ENCODE peak calls at places on chromosome X, in six cellular contexts. C is ELR; R is cardiac fibroblast; A is stimulated activated CD4-positive, alpha-beta T cell treated with anti-CD3 and anti-CD28 coated beads, Interleukin-2, amount 100 ng/mL, for 24 hours; V is stimulated activated naive B cell treated with anti-CD40 and anti-IgM and Interleukin-4, amounts not matched to agents 10 μg/mL and 1 μg/mL and 100 μg/mL, for 72 hours; J is IMR-90. P is an unnamed sample.

GRCh38 chrX:101263766-101264165 is 27.4 kb downstream of the TAF7L start:
- DNase-seq in R (peak), C (no peak), J (no peak), A (no peak), V (no peak), P (no peak)

GRCh38 chrX:119234931-119235555 is 1.0 kb upstream of the PGRMC1 start:
- DNase-seq in A (no peak), V (no peak), R (no peak), C (no peak), J (no peak), P (no peak)

GRCh38 chrX:140091276-140091886 is 126.1 kb upstream of the CXorf66 start:
- DNase-seq in V (peak), C (no peak), A (no peak), R (no peak), J (no peak), P (peak)

GRCh38 chrX:16578218-16578617 is 71.7 kb upstream of the S100G start:
- DNase-seq in C (peak), J (peak), V (no peak), A (no peak), R (peak), P (no peak)

GRCh38 chrX:144681501-144681900 is 565.8 kb upstream of the SPANXN1 start:
- DNase-seq in V (no peak), J (no peak), R (peak), C (peak), A (no peak), P (no peak)

GRCh38 chrX:15146515-15146914 is 123.4 kb downstream of the ASB9 start:
- DNase-seq in C (peak), J (no peak), R (peak), V (no peak), A (peak), P (no peak)

GRCh38 chrX:120308558-120308957 is 2.7 kb downstream of the TMEM255A start:
- DNase-seq in J (no peak), V (no peak), R (no peak), A (no peak), C (no peak), P (no peak)

GRCh38 chrX:72094894-72095293 is 36.8 kb downstream of the RTL5 start:
- DNase-seq in J (peak), A (peak), V (peak), C (no peak), R (peak), P (peak)

GRCh38 chrX:10598540-10598939 is 21.8 kb downstream of the MID1 start:
- DNase-seq in V (no peak), A (no peak), J (no peak), R (peak), C (no peak), P (no peak)